ENCODE peak calls at places on chromosomes 1 and 21, in seven cellular contexts. Q is IMR-90, V is neuronal stem cell, N is H9, O is mesenchymal stem cell, U is H1, B is trophoblast cell. P is an unnamed sample.

GRCh38 chr1:56934400-56935080 is 31.3 kb downstream of the C8B start:
- DNase-seq in O (no peak), B (no peak), Q (peak; percentile 9), V (no peak), U (no peak), N (no peak), P (no peak)

GRCh38 chr1:166350490-166350889 is 183.7 kb upstream of the FAM78B start:
- DNase-seq in N (peak; percentile 36), U (no peak), B (no peak), Q (no peak), V (no peak), O (no peak), P (no peak)

GRCh38 chr1:227998374-227999055 is 8.3 kb upstream of the WNT3A start:
- DNase-seq in O (no peak), Q (no peak), N (no peak), B (no peak), U (no peak), V (no peak), P (no peak)

GRCh38 chr1:247895976-247896375 is 589 bp downstream of the OR2W3 start:
- DNase-seq in B (no peak), O (no peak), N (no peak), V (no peak), U (no peak), Q (no peak), P (no peak)

GRCh38 chr1:174447866-174448530 is at the start of gene GPR52:
- DNase-seq in N (no peak), O (no peak), V (no peak), U (no peak), B (no peak), Q (no peak), P (peak; percentile 10)

GRCh38 chr1:160428655-160429054 is 28.3 kb downstream of the VANGL2 start:
- DNase-seq in V (no peak), Q (peak; percentile 47), N (no peak), U (no peak), O (peak; percentile 59), B (peak; percentile 15), P (peak; percentile 74)

GRCh38 chr21:16086121-16086520 is 356.3 kb downstream of the USP25 start:
- DNase-seq in V (no peak), Q (no peak), O (no peak), N (no peak), U (no peak), B (no peak), P (no peak)

GRCh38 chr1:38833146-38833545 is 26.4 kb downstream of the RRAGC start:
- DNase-seq in O (no peak), B (no peak), V (no peak), Q (no peak), U (no peak), N (no peak), P (no peak)

GRCh38 chr21:42809171-42809570 is 70.2 kb downstream of the WDR4 start:
- DNase-seq in U (no peak), V (no peak), O (no peak), N (no peak), B (no peak), Q (no peak), P (no peak)

GRCh38 chr1:20634594-20635084 is 1.4 kb downstream of the PINK1 start:
- DNase-seq in U (peak; percentile 55), Q (peak; percentile 25), B (no peak), O (peak; percentile 54), N (peak; percentile 78), V (no peak), P (peak; percentile 88)

GRCh38 chr1:109269981-109270622 is 12.8 kb downstream of the PSRC1 start:
- DNase-seq in Q (no peak), N (no peak), U (no peak), V (no peak), O (no peak), B (no peak), P (no peak)

GRCh38 chr1:119947468-119947867 is 51.2 kb upstream of the ADAM30 start:
- DNase-seq in N (no peak), B (no peak), O (peak; percentile 18), Q (peak; percentile 95), U (no peak), V (no peak), P (no peak)

GRCh38 chr1:2394761-2395160 is 3.1 kb downstream of the RER1 start:
- DNase-seq in Q (no peak), U (no peak), O (no peak), N (no peak), B (no peak), V (no peak), P (no peak)

GRCh38 chr1:65812065-65812464 is 19.4 kb downstream of the PDE4B start:
- DNase-seq in N (no peak), Q (peak; percentile 95), V (no peak), U (no peak), O (peak; percentile 87), B (peak; percentile 33), P (peak; percentile 59)

GRCh38 chr21:34337741-34338140 is 26.1 kb upstream of the KCNE2 start:
- DNase-seq in Q (no peak), B (no peak), N (no peak), U (no peak), O (peak; percentile 14), V (no peak), P (no peak)
- H4K8ac ChIP-seq in Q (peak overlapping the region; percentile 79), B (no peak overlapping the region), N (no peak overlapping the region), U (no peak overlapping the region), O (no peak overlapping the region), V (no peak overlapping the region), P (no peak overlapping the region)

GRCh38 chr1:99163671-99164070 is 100.6 kb upstream of the PLPPR4 start:
- DNase-seq in Q (no peak), B (no peak), N (no peak), V (no peak), O (no peak), U (no peak), P (no peak)
- H4K8ac ChIP-seq in Q (no peak overlapping the region), B (no peak overlapping the region), N (no peak overlapping the region), V (no peak overlapping the region), O (no peak overlapping the region), U (no peak overlapping the region), P (no peak overlapping the region)

DNA sequence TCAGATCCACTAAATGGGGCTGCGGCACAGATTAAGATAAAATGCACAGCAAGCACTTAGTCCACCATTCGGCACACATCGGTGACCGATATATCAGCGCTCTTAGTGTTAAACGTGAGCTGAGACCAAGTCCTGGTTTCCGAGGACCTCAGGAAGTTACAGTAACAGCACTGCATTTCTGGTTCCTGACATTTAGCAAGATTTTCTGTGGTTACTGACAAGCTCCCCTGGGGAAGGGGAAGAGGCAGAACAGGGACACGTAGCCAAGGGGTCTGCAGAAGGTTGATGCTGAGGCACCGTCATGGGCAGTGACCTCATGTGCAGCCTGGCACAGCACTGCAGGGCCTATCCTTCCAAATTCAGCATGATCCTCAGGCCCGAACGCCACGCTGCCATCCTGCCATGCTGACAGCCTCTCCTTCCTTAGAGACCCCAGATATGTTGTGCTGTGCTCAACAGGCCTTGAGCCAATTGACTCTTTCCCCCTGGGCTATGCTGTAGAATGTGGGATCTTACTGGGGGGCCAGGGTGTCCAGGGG is 13.4 kb upstream of the PEF1 start:
- DNase-seq in V (no peak), U (no peak), Q (no peak), O (no peak), N (no peak), B (no peak), P (no peak)
- H4K8ac ChIP-seq in V (no peak overlapping the region), U (peak overlapping the region; percentile 3), Q (no peak overlapping the region), O (no peak overlapping the region), N (no peak overlapping the region), B (no peak overlapping the region), P (no peak overlapping the region)

GRCh38 chr1:234170622-234171021 is 202.6 kb upstream of the COA6 start:
- DNase-seq in Q (no peak), B (no peak), O (no peak), V (no peak), U (no peak), N (no peak), P (no peak)
- H4K8ac ChIP-seq in Q (no peak overlapping the region), B (no peak overlapping the region), O (no peak overlapping the region), V (no peak overlapping the region), U (no peak overlapping the region), N (no peak overlapping the region), P (no peak overlapping the region)

GRCh38 chr1:220889848-220890287 is 10.6 kb downstream of the HLX start:
- DNase-seq in U (no peak), Q (no peak), B (no peak), V (no peak), O (no peak), N (no peak), P (no peak)

GRCh38 chr1:220891221-220892085 is 12.2 kb downstream of the HLX start:
- DNase-seq in B (no peak), U (peak; percentile 58), O (no peak), Q (no peak), V (no peak), N (peak; percentile 57), P (no peak)

GRCh38 chr1:220889333-220889732 is 10.1 kb downstream of the HLX start:
- DNase-seq in B (no peak), Q (no peak), U (no peak), O (no peak), V (no peak), N (no peak), P (no peak)

GRCh38 chr1:220892086-220892376 is 12.8 kb downstream of the HLX start:
- DNase-seq in Q (no peak), U (no peak), V (no peak), O (no peak), N (no peak), B (no peak), P (no peak)

DNA sequence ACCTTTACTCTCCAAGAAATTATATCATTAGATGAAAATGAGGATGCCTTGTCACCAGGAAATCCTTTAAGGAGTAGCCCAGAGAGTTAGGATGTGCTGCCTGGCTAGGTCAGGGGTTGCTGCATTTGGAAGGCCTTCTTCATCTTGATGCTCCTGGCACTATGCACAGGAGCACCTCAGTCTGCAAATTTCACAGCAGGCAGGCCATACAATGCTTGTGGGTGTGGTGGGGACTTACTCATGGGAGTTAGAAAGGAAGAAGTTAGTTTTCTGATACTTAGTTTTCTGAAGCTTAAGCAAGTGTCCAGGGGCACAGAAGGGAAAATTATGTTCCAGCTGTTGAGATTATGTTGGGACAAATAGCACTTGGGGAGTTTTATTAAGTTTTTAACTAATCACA is 11.3 kb downstream of the HLX start:
- DNase-seq in B (no peak), N (no peak), V (no peak), U (no peak), O (no peak), Q (no peak), P (no peak)
- H4K8ac ChIP-seq in B (no peak overlapping the region), N (no peak overlapping the region), V (no peak overlapping the region), U (no peak overlapping the region), O (no peak overlapping the region), Q (no peak overlapping the region), P (no peak overlapping the region)

GRCh38 chr1:47505267-47505666 is 67.4 kb downstream of the FOXD2 start:
- DNase-seq in B (no peak), U (no peak), Q (no peak), N (no peak), O (no peak), V (no peak), P (no peak)
- H4K8ac ChIP-seq in B (no peak overlapping the region), U (no peak overlapping the region), Q (no peak overlapping the region), N (no peak overlapping the region), O (no peak overlapping the region), V (no peak overlapping the region), P (no peak overlapping the region)

P was measured in mesendoderm.